ENCODE peak calls at places on chromosomes 16 and 17, in seven cellular contexts. One of them, this sample, is unnamed.

GRCh38 chr17:58083491-58084316 is 485 bp downstream of the DYNLL2 start:
- DNase-seq in tibial nerve: no peak
- DNase-seq in cardiac fibroblast: peak; percentile 46
- DNase-seq in A549: peak; percentile 65
- DNase-seq in AG04450: no peak
- DNase-seq in GM23248: peak; percentile 87
- DNase-seq in PC-3: peak; percentile 55
- DNase-seq in this sample: peak; percentile 76

GRCh38 chr17:9843152-9844010 is 17.7 kb downstream of the GLP2R start:
- DNase-seq in GM23248: peak; percentile 47
- DNase-seq in A549: peak; percentile 41
- DNase-seq in tibial nerve: no peak
- DNase-seq in AG04450: no peak
- DNase-seq in cardiac fibroblast: no peak
- DNase-seq in PC-3: no peak
- DNase-seq in this sample: no peak

GRCh38 chr17:40139566-40140058 is 725 bp upstream of the CASC3 start:
- DNase-seq in PC-3: no peak
- DNase-seq in cardiac fibroblast: no peak
- DNase-seq in A549: no peak
- DNase-seq in tibial nerve: no peak
- DNase-seq in AG04450: no peak
- DNase-seq in GM23248: peak; percentile 11
- DNase-seq in this sample: no peak

GRCh38 chr17:69760562-69760961 is 314.5 kb upstream of the KCNJ16 start:
- DNase-seq in A549: no peak
- DNase-seq in AG04450: no peak
- DNase-seq in PC-3: no peak
- DNase-seq in GM23248: peak; percentile 20
- DNase-seq in tibial nerve: no peak
- DNase-seq in cardiac fibroblast: peak; percentile 16
- DNase-seq in this sample: no peak

GRCh38 chr16:17784073-17784472 is 313.3 kb upstream of the XYLT1 start:
- DNase-seq in cardiac fibroblast: peak; percentile 49
- DNase-seq in tibial nerve: no peak
- DNase-seq in PC-3: peak; percentile 4
- DNase-seq in AG04450: no peak
- DNase-seq in A549: no peak
- DNase-seq in GM23248: peak; percentile 54
- DNase-seq in this sample: no peak

GRCh38 chr16:57694556-57695377 is at the start of gene DRC7:
- DNase-seq in GM23248: peak; percentile 38
- DNase-seq in tibial nerve: no peak
- DNase-seq in PC-3: peak; percentile 17
- DNase-seq in A549: peak; percentile 93
- DNase-seq in cardiac fibroblast: peak; percentile 50
- DNase-seq in AG04450: no peak
- DNase-seq in this sample: no peak

GRCh38 chr16:15049581-15050180 is 6.2 kb downstream of the NTAN1 start:
- DNase-seq in tibial nerve: no peak
- DNase-seq in cardiac fibroblast: no peak
- DNase-seq in AG04450: no peak
- DNase-seq in PC-3: no peak
- DNase-seq in GM23248: no peak
- DNase-seq in A549: no peak
- DNase-seq in this sample: no peak

GRCh38 chr16:86994651-86995171 is 322.5 kb downstream of the C16orf95 start:
- DNase-seq in PC-3: peak; percentile 58
- DNase-seq in cardiac fibroblast: peak; percentile 92
- DNase-seq in GM23248: peak; percentile 92
- DNase-seq in A549: peak; percentile 89
- DNase-seq in tibial nerve: no peak
- DNase-seq in AG04450: peak; percentile 86
- DNase-seq in this sample: no peak

GRCh38 chr17:36152639-36153120 is 23.8 kb downstream of the TBC1D3B start:
- DNase-seq in GM23248: peak; percentile 34
- DNase-seq in AG04450: no peak
- DNase-seq in cardiac fibroblast: no peak
- DNase-seq in A549: no peak
- DNase-seq in PC-3: no peak
- DNase-seq in tibial nerve: no peak
- DNase-seq in this sample: no peak

GRCh38 chr16:58286280-58286679 is 8.5 kb downstream of the PRSS54 start:
- DNase-seq in cardiac fibroblast: no peak
- DNase-seq in PC-3: no peak
- DNase-seq in AG04450: no peak
- DNase-seq in A549: no peak
- DNase-seq in tibial nerve: no peak
- DNase-seq in GM23248: no peak
- DNase-seq in this sample: no peak

GRCh38 chr17:8337802-8338744 is 1.6 kb upstream of the ODF4 start:
- DNase-seq in AG04450: no peak
- DNase-seq in cardiac fibroblast: no peak
- DNase-seq in A549: no peak
- DNase-seq in PC-3: no peak
- DNase-seq in GM23248: peak; percentile 35
- DNase-seq in tibial nerve: no peak
- DNase-seq in this sample: no peak

GRCh38 chr16:66524601-66525164 is 25.2 kb downstream of the TK2 start:
- DNase-seq in A549: no peak
- DNase-seq in cardiac fibroblast: no peak
- DNase-seq in tibial nerve: no peak
- DNase-seq in GM23248: no peak
- DNase-seq in PC-3: no peak
- DNase-seq in AG04450: no peak
- DNase-seq in this sample: no peak

GRCh38 chr17:35713069-35713728 is 18.2 kb upstream of the RASL10B start:
- DNase-seq in tibial nerve: no peak
- DNase-seq in A549: no peak
- DNase-seq in PC-3: no peak
- DNase-seq in GM23248: peak; percentile 97
- DNase-seq in cardiac fibroblast: peak; percentile 94
- DNase-seq in AG04450: peak; percentile 53
- DNase-seq in this sample: no peak

GRCh38 chr16:88633684-88634140 is 4.7 kb upstream of the IL17C start:
- DNase-seq in PC-3: no peak
- DNase-seq in AG04450: no peak
- DNase-seq in cardiac fibroblast: peak; percentile 30
- DNase-seq in A549: peak; percentile 53
- DNase-seq in GM23248: peak; percentile 56
- DNase-seq in tibial nerve: no peak
- DNase-seq in this sample: peak; percentile 69

GRCh38 chr17:7840875-7841274 is 6.9 kb downstream of the KDM6B start:
- DNase-seq in AG04450: no peak
- DNase-seq in GM23248: no peak
- DNase-seq in tibial nerve: no peak
- DNase-seq in A549: no peak
- DNase-seq in cardiac fibroblast: no peak
- DNase-seq in PC-3: no peak
- DNase-seq in this sample: no peak

GRCh38 chr16:1082266-1082951 is 9.9 kb downstream of the SSTR5 start:
- DNase-seq in GM23248: no peak
- DNase-seq in A549: no peak
- DNase-seq in tibial nerve: no peak
- DNase-seq in cardiac fibroblast: peak; percentile 55
- DNase-seq in AG04450: no peak
- DNase-seq in PC-3: peak; percentile 71
- DNase-seq in this sample: no peak

GRCh38 chr16:87723224-87723619 is 42.6 kb downstream of the KLHDC4 start:
- DNase-seq in AG04450: peak; percentile 84
- DNase-seq in A549: no peak
- DNase-seq in tibial nerve: peak; percentile 40
- DNase-seq in PC-3: no peak
- DNase-seq in cardiac fibroblast: peak; percentile 55
- DNase-seq in GM23248: peak; percentile 79
- DNase-seq in this sample: peak; percentile 21

GRCh38 chr16:66385415-66385814 is 18.9 kb downstream of the CDH5 start:
- DNase-seq in A549: no peak
- DNase-seq in GM23248: no peak
- DNase-seq in tibial nerve: no peak
- DNase-seq in PC-3: no peak
- DNase-seq in cardiac fibroblast: no peak
- DNase-seq in AG04450: no peak
- DNase-seq in this sample: no peak

GRCh38 chr16:53053967-53054669 is 673 bp upstream of the CHD9 start:
- DNase-seq in PC-3: peak; percentile 5
- DNase-seq in GM23248: peak; percentile 63
- DNase-seq in tibial nerve: no peak
- DNase-seq in AG04450: no peak
- DNase-seq in A549: no peak
- DNase-seq in cardiac fibroblast: peak; percentile 45
- DNase-seq in this sample: no peak

GRCh38 chr16:72072514-72073342 is 9.7 kb downstream of the HPR start:
- DNase-seq in cardiac fibroblast: no peak
- DNase-seq in A549: no peak
- DNase-seq in PC-3: no peak
- DNase-seq in tibial nerve: no peak
- DNase-seq in GM23248: peak; percentile 5
- DNase-seq in AG04450: no peak
- DNase-seq in this sample: no peak

GRCh38 chr17:70344356-70345060 is 175.2 kb downstream of the KCNJ2 start:
- DNase-seq in AG04450: no peak
- DNase-seq in tibial nerve: no peak
- DNase-seq in PC-3: peak; percentile 26
- DNase-seq in A549: no peak
- DNase-seq in GM23248: peak; percentile 35
- DNase-seq in cardiac fibroblast: peak; percentile 26
- DNase-seq in this sample: no peak

GRCh38 chr17:364308-364707 is 11.7 kb upstream of the RPH3AL start:
- DNase-seq in cardiac fibroblast: no peak
- DNase-seq in PC-3: no peak
- DNase-seq in A549: no peak
- DNase-seq in GM23248: no peak
- DNase-seq in tibial nerve: no peak
- DNase-seq in AG04450: no peak
- DNase-seq in this sample: no peak

GRCh38 chr17:55054429-55054828 is 85.9 kb downstream of the STXBP4 start:
- DNase-seq in A549: no peak
- DNase-seq in tibial nerve: no peak
- DNase-seq in PC-3: no peak
- DNase-seq in cardiac fibroblast: no peak
- DNase-seq in AG04450: no peak
- DNase-seq in GM23248: no peak
- DNase-seq in this sample: no peak

GRCh38 chr16:4795181-4795827 is at the start of gene SMIM22:
- DNase-seq in PC-3: no peak
- DNase-seq in A549: no peak
- DNase-seq in GM23248: no peak
- DNase-seq in tibial nerve: no peak
- DNase-seq in AG04450: no peak
- DNase-seq in cardiac fibroblast: no peak
- DNase-seq in this sample: no peak

GRCh38 chr17:78502611-78503148 is 74.5 kb downstream of the DNAH17 start:
- DNase-seq in tibial nerve: no peak
- DNase-seq in PC-3: no peak
- DNase-seq in A549: no peak
- DNase-seq in AG04450: no peak
- DNase-seq in GM23248: no peak
- DNase-seq in cardiac fibroblast: no peak
- DNase-seq in this sample: no peak

GRCh38 chr17:68491864-68492263 is 20.4 kb upstream of the PRKAR1A start:
- DNase-seq in cardiac fibroblast: no peak
- DNase-seq in GM23248: no peak
- DNase-seq in PC-3: peak; percentile 47
- DNase-seq in tibial nerve: no peak
- DNase-seq in AG04450: no peak
- DNase-seq in A549: no peak
- DNase-seq in this sample: no peak

GRCh38 chr16:30031477-30031918 is 427 bp upstream of the TLCD3B start:
- DNase-seq in AG04450: no peak
- DNase-seq in tibial nerve: no peak
- DNase-seq in PC-3: no peak
- DNase-seq in cardiac fibroblast: no peak
- DNase-seq in A549: no peak
- DNase-seq in GM23248: no peak
- DNase-seq in this sample: no peak
- H3K4me3 ChIP-seq in AG04450: peak overlapping the region; percentile 17
- H3K4me3 ChIP-seq in tibial nerve: no peak overlapping the region
- H3K4me3 ChIP-seq in PC-3: peak overlapping the region; percentile 47
- H3K4me3 ChIP-seq in cardiac fibroblast: no peak overlapping the region
- H3K4me3 ChIP-seq in A549: peak overlapping the region; percentile 34
- H3K4me3 ChIP-seq in GM23248: no peak overlapping the region
- H3K4me3 ChIP-seq in this sample: no peak overlapping the region

GRCh38 chr16:28193530-28194423 is 18.0 kb downstream of the XPO6 start:
- DNase-seq in tibial nerve: no peak
- DNase-seq in cardiac fibroblast: peak; percentile 93
- DNase-seq in PC-3: peak; percentile 43
- DNase-seq in AG04450: peak; percentile 90
- DNase-seq in GM23248: peak; percentile 92
- DNase-seq in A549: no peak
- DNase-seq in this sample: peak; percentile 23
- H3K4me3 ChIP-seq in tibial nerve: no peak overlapping the region
- H3K4me3 ChIP-seq in cardiac fibroblast: no peak overlapping the region
- H3K4me3 ChIP-seq in PC-3: no peak overlapping the region
- H3K4me3 ChIP-seq in AG04450: peak overlapping the region; percentile 15
- H3K4me3 ChIP-seq in GM23248: peak overlapping the region; percentile 54
- H3K4me3 ChIP-seq in A549: no peak overlapping the region
- H3K4me3 ChIP-seq in this sample: peak overlapping the region; percentile 52

DNA sequence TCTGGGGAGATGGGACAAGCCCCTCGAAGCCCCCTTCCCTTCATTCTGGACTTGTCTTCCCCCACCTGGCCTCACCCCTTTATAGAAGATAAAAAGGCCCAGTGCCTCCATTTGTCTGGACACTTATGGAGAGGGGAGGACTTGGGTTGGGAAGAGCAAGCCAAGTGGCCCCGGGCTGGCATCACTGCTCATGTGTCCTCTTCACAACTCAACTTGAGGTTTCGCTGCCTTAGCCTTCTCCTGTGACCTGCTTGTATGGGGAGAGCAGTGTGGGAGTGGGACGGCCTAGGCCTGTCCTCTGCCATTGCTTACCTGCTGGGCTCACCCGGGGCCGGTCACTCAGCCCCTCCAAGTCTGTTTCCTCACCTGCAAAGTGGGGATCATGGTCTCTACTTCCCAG is 1.4 kb downstream of the PAQR4 start:
- DNase-seq in A549: no peak
- DNase-seq in PC-3: no peak
- DNase-seq in AG04450: no peak
- DNase-seq in GM23248: no peak
- DNase-seq in tibial nerve: no peak
- DNase-seq in cardiac fibroblast: no peak
- DNase-seq in this sample: no peak
- H3K4me3 ChIP-seq in A549: peak overlapping the region; percentile 97
- H3K4me3 ChIP-seq in PC-3: peak overlapping the region; percentile 85
- H3K4me3 ChIP-seq in AG04450: peak overlapping the region; percentile 64
- H3K4me3 ChIP-seq in GM23248: peak overlapping the region; percentile 73
- H3K4me3 ChIP-seq in tibial nerve: peak overlapping the region; percentile 84
- H3K4me3 ChIP-seq in cardiac fibroblast: peak overlapping the region; percentile 62
- H3K4me3 ChIP-seq in this sample: peak overlapping the region; percentile 71

DNA sequence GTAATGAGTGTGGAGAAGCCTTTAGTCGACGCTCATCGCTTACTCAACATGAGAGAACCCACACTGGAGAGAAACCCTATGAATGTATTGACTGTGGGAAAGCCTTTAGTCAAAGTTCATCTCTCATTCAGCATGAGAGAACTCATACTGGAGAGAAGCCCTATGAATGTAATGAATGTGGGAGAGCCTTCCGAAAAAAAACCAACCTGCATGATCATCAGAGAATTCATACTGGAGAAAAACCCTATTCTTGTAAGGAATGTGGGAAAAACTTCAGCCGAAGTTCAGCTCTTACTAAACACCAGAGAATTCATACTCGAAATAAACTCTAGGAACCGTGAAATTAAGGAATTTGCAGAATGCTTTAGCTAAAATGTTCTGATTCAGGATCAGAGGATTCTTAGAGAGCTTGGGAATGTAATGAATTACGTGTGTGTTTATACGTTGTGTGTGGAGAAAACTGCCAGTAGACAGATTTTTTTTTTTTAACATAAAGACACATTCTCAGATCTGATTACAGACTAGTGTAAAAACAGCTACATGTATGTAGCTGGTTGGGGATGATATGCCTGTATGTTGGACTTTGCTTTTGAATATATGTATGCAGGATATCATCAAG is 25.4 kb downstream of the ZFP90 start:
- DNase-seq in PC-3: no peak
- DNase-seq in tibial nerve: no peak
- DNase-seq in A549: no peak
- DNase-seq in AG04450: no peak
- DNase-seq in GM23248: peak; percentile 28
- DNase-seq in cardiac fibroblast: peak; percentile 31
- DNase-seq in this sample: no peak
- H3K4me3 ChIP-seq in PC-3: no peak overlapping the region
- H3K4me3 ChIP-seq in tibial nerve: no peak overlapping the region
- H3K4me3 ChIP-seq in A549: no peak overlapping the region
- H3K4me3 ChIP-seq in AG04450: no peak overlapping the region
- H3K4me3 ChIP-seq in GM23248: no peak overlapping the region
- H3K4me3 ChIP-seq in cardiac fibroblast: no peak overlapping the region
- H3K4me3 ChIP-seq in this sample: peak overlapping the region; percentile 11